ENCODE peak calls at places on chromosomes 1 and 21, in eight cellular contexts. One of them, this sample, is unnamed.

GRCh38 chr1:18641005-18641941 is 10.6 kb downstream of the PAX7 start:
- DNase-seq in GM03348: no peak
- DNase-seq in NCI-H345: no peak
- DNase-seq in NCI-H2081: no peak
- DNase-seq in amniotic stem cell: no peak
- DNase-seq in GF-D8: no peak
- DNase-seq in RCC 7860: no peak
- DNase-seq in left colon: no peak
- DNase-seq in this sample: no peak

GRCh38 chr1:217482356-217483102 is 148.4 kb downstream of the GPATCH2 start:
- DNase-seq in GM03348: peak; percentile 65
- DNase-seq in NCI-H345: no peak
- DNase-seq in NCI-H2081: no peak
- DNase-seq in amniotic stem cell: peak; percentile 7
- DNase-seq in GF-D8: no peak
- DNase-seq in RCC 7860: peak; percentile 70
- DNase-seq in left colon: no peak
- DNase-seq in this sample: peak; percentile 52

GRCh38 chr1:168064216-168064615 is 72.5 kb downstream of the GPR161 start:
- DNase-seq in GM03348: no peak
- DNase-seq in NCI-H345: no peak
- DNase-seq in NCI-H2081: no peak
- DNase-seq in amniotic stem cell: no peak
- DNase-seq in GF-D8: no peak
- DNase-seq in RCC 7860: no peak
- DNase-seq in left colon: no peak
- DNase-seq in this sample: no peak

GRCh38 chr1:4263699-4264098 is 363.6 kb upstream of the C1orf174 start:
- DNase-seq in GM03348: no peak
- DNase-seq in NCI-H345: no peak
- DNase-seq in NCI-H2081: no peak
- DNase-seq in amniotic stem cell: no peak
- DNase-seq in GF-D8: no peak
- DNase-seq in RCC 7860: no peak
- DNase-seq in left colon: no peak
- DNase-seq in this sample: no peak

GRCh38 chr1:236051107-236051885 is 13.6 kb downstream of the NID1 start:
- DNase-seq in GM03348: peak; percentile 36
- DNase-seq in NCI-H345: no peak
- DNase-seq in NCI-H2081: no peak
- DNase-seq in amniotic stem cell: no peak
- DNase-seq in GF-D8: no peak
- DNase-seq in RCC 7860: no peak
- DNase-seq in left colon: no peak
- DNase-seq in this sample: no peak

GRCh38 chr1:186974774-186975181 is 146.0 kb downstream of the PLA2G4A start:
- DNase-seq in GM03348: peak; percentile 79
- DNase-seq in NCI-H345: no peak
- DNase-seq in NCI-H2081: no peak
- DNase-seq in amniotic stem cell: peak; percentile 95
- DNase-seq in GF-D8: no peak
- DNase-seq in RCC 7860: no peak
- DNase-seq in left colon: no peak
- DNase-seq in this sample: peak; percentile 96

GRCh38 chr1:1796466-1796865 is 18.2 kb upstream of the NADK start:
- DNase-seq in GM03348: no peak
- DNase-seq in NCI-H345: no peak
- DNase-seq in NCI-H2081: no peak
- DNase-seq in amniotic stem cell: no peak
- DNase-seq in GF-D8: no peak
- DNase-seq in RCC 7860: no peak
- DNase-seq in left colon: no peak
- DNase-seq in this sample: no peak

GRCh38 chr1:85608851-85609250 is 28.3 kb downstream of the CCN1 start:
- DNase-seq in GM03348: no peak
- DNase-seq in NCI-H345: no peak
- DNase-seq in NCI-H2081: no peak
- DNase-seq in amniotic stem cell: no peak
- DNase-seq in GF-D8: no peak
- DNase-seq in RCC 7860: peak; percentile 57
- DNase-seq in left colon: no peak
- DNase-seq in this sample: no peak

GRCh38 chr1:23759277-23759676 is 16.0 kb downstream of the ELOA start:
- DNase-seq in GM03348: no peak
- DNase-seq in NCI-H345: no peak
- DNase-seq in NCI-H2081: no peak
- DNase-seq in amniotic stem cell: no peak
- DNase-seq in GF-D8: no peak
- DNase-seq in RCC 7860: no peak
- DNase-seq in left colon: no peak
- DNase-seq in this sample: no peak

GRCh38 chr1:108082006-108082405 is 117.0 kb upstream of the VAV3 start:
- DNase-seq in GM03348: peak; percentile 5
- DNase-seq in NCI-H345: no peak
- DNase-seq in NCI-H2081: no peak
- DNase-seq in amniotic stem cell: no peak
- DNase-seq in GF-D8: no peak
- DNase-seq in RCC 7860: no peak
- DNase-seq in left colon: no peak
- DNase-seq in this sample: no peak

GRCh38 chr1:243623831-243624230 is 226.2 kb downstream of the AKT3 start:
- DNase-seq in GM03348: no peak
- DNase-seq in NCI-H345: no peak
- DNase-seq in NCI-H2081: no peak
- DNase-seq in amniotic stem cell: no peak
- DNase-seq in GF-D8: no peak
- DNase-seq in RCC 7860: peak; percentile 54
- DNase-seq in left colon: no peak
- DNase-seq in this sample: no peak

GRCh38 chr1:5497471-5497870 is 494.8 kb downstream of the NPHP4 start:
- DNase-seq in GM03348: no peak
- DNase-seq in NCI-H345: no peak
- DNase-seq in NCI-H2081: no peak
- DNase-seq in amniotic stem cell: no peak
- DNase-seq in GF-D8: no peak
- DNase-seq in RCC 7860: no peak
- DNase-seq in left colon: no peak
- DNase-seq in this sample: no peak

GRCh38 chr1:234750922-234751595 is 141.1 kb upstream of the IRF2BP2 start:
- DNase-seq in GM03348: no peak
- DNase-seq in NCI-H345: peak; percentile 92
- DNase-seq in NCI-H2081: peak; percentile 90
- DNase-seq in amniotic stem cell: no peak
- DNase-seq in GF-D8: no peak
- DNase-seq in RCC 7860: no peak
- DNase-seq in left colon: no peak
- DNase-seq in this sample: no peak

GRCh38 chr21:26070822-26071425 is 99.6 kb downstream of the APP start:
- DNase-seq in GM03348: peak; percentile 49
- DNase-seq in NCI-H345: no peak
- DNase-seq in NCI-H2081: no peak
- DNase-seq in amniotic stem cell: no peak
- DNase-seq in GF-D8: peak; percentile 75
- DNase-seq in RCC 7860: peak; percentile 28
- DNase-seq in left colon: peak; percentile 43
- DNase-seq in this sample: peak; percentile 16

GRCh38 chr1:226548281-226549093 is at the start of gene STUM:
- DNase-seq in GM03348: peak; percentile 80
- DNase-seq in NCI-H345: peak; percentile 76
- DNase-seq in NCI-H2081: peak; percentile 63
- DNase-seq in amniotic stem cell: no peak
- DNase-seq in GF-D8: no peak
- DNase-seq in RCC 7860: no peak
- DNase-seq in left colon: no peak
- DNase-seq in this sample: no peak

GRCh38 chr1:213884402-213884801 is 103.4 kb upstream of the PROX1 start:
- DNase-seq in GM03348: no peak
- DNase-seq in NCI-H345: no peak
- DNase-seq in NCI-H2081: no peak
- DNase-seq in amniotic stem cell: no peak
- DNase-seq in GF-D8: no peak
- DNase-seq in RCC 7860: no peak
- DNase-seq in left colon: no peak
- DNase-seq in this sample: no peak

GRCh38 chr1:205972491-205973168 is 29.4 kb upstream of the SLC26A9 start:
- DNase-seq in GM03348: no peak
- DNase-seq in NCI-H345: no peak
- DNase-seq in NCI-H2081: no peak
- DNase-seq in amniotic stem cell: no peak
- DNase-seq in GF-D8: no peak
- DNase-seq in RCC 7860: no peak
- DNase-seq in left colon: no peak
- DNase-seq in this sample: no peak

GRCh38 chr1:228416217-228416971 is at the start of gene TRIM17:
- DNase-seq in GM03348: peak; percentile 52
- DNase-seq in NCI-H345: no peak
- DNase-seq in NCI-H2081: no peak
- DNase-seq in amniotic stem cell: no peak
- DNase-seq in GF-D8: no peak
- DNase-seq in RCC 7860: no peak
- DNase-seq in left colon: no peak
- DNase-seq in this sample: no peak